ENCODE peak calls at places on chromosomes 11 and 22, in eight cellular contexts. Y is A549, D is stomach, H is suprapubic skin, N is tibial nerve, F is ovary, T is transverse colon, X is HepG2. O is an unnamed sample. For H3K4me1, the result is how much of the 10 kb centered on the place peaks cover.

GRCh38 chr11:130904380-130904779 is 11.9 kb downstream of the SNX19 start:
- DNase-seq in N (no peak), X (no peak), H (no peak), T (no peak), D (no peak), Y (no peak), F (no peak), O (no peak)

GRCh38 chr22:20003304-20003703 is 13.3 kb downstream of the ARVCF start:
- DNase-seq in H (no peak), D (no peak), X (no peak), Y (no peak), T (no peak), N (no peak), F (no peak), O (no peak)

GRCh38 chr11:133907216-133907615 is 49.6 kb downstream of the IGSF9B start:
- DNase-seq in F (no peak), X (no peak), Y (no peak), H (no peak), N (no peak), T (no peak), D (no peak), O (no peak)

GRCh38 chr11:57370251-57370650 is 10.7 kb downstream of the PRG3 start:
- DNase-seq in T (no peak), X (no peak), D (no peak), H (no peak), Y (no peak), N (no peak), F (no peak), O (no peak)

GRCh38 chr22:41873391-41873790 is 40.5 kb downstream of the SREBF2 start:
- DNase-seq in F (no peak), Y (no peak), T (no peak), X (no peak), D (no peak), H (no peak), N (no peak), O (no peak)

GRCh38 chr11:92967178-92967577 is 2.3 kb upstream of the MTNR1B start:
- DNase-seq in D (no peak), F (no peak), T (no peak), N (no peak), Y (no peak), H (no peak), X (no peak), O (no peak)

GRCh38 chr11:44316388-44317240 is 6.7 kb upstream of the ALX4 start:
- DNase-seq in F (no peak), N (no peak), Y (peak), T (no peak), H (no peak), X (no peak), D (no peak), O (no peak)

GRCh38 chr22:49571326-49571725 is 256.3 kb downstream of the BRD1 start:
- DNase-seq in Y (no peak), F (no peak), D (peak), N (no peak), X (no peak), H (no peak), T (no peak), O (no peak)

GRCh38 chr11:35071722-35072121 is 67.2 kb upstream of the CD44 start:
- DNase-seq in Y (no peak), N (no peak), F (no peak), D (no peak), H (no peak), X (no peak), T (no peak), O (no peak)

GRCh38 chr11:35621620-35622019 is 3.4 kb downstream of the FJX1 start:
- DNase-seq in F (no peak), Y (no peak), T (no peak), N (no peak), X (no peak), H (no peak), D (no peak), O (no peak)

GRCh38 chr11:96338910-96339703 is 3.9 kb downstream of the MAML2 start:
- DNase-seq in D (no peak), X (peak), F (peak), H (peak), N (no peak), T (peak), Y (no peak), O (no peak)

GRCh38 chr22:25853902-25854301 is 111.9 kb downstream of the MYO18B start:
- DNase-seq in F (no peak), T (no peak), D (no peak), N (no peak), H (no peak), X (peak), Y (peak), O (no peak)

GRCh38 chr11:1837171-1838076 is 1.4 kb upstream of the TNNI2 start:
- DNase-seq in Y (peak), T (peak), D (peak), N (no peak), F (peak), H (no peak), X (peak), O (no peak)

GRCh38 chr22:45083659-45084305 is 74.0 kb upstream of the PHF21B start:
- DNase-seq in X (no peak), Y (peak), T (no peak), F (no peak), H (no peak), D (no peak), N (no peak), O (no peak)

GRCh38 chr11:43521471-43521870 is 159.1 kb upstream of the HSD17B12 start:
- DNase-seq in Y (no peak), N (no peak), F (no peak), D (no peak), T (no peak), X (no peak), H (no peak), O (no peak)

GRCh38 chr11:69508974-69509373 is 27.5 kb downstream of the LINC01488 start:
- DNase-seq in D (no peak), T (no peak), X (no peak), N (no peak), F (no peak), H (peak), Y (no peak), O (no peak)

GRCh38 chr11:80103149-80103859 is 662.5 kb upstream of the TENM4 start:
- DNase-seq in F (no peak), T (no peak), N (no peak), D (no peak), X (peak), Y (peak), H (no peak), O (no peak)

GRCh38 chr11:36738292-36738861 is 140.3 kb upstream of the RAG2 start:
- DNase-seq in N (no peak), Y (no peak), D (no peak), T (no peak), X (no peak), H (no peak), F (no peak), O (no peak)

GRCh38 chr11:130882138-130882551 is 34.1 kb downstream of the SNX19 start:
- DNase-seq in F (no peak), D (no peak), T (no peak), X (no peak), N (no peak), Y (no peak), H (no peak), O (no peak)

GRCh38 chr22:31150615-31151014 is 9.4 kb upstream of the RNF185 start:
- DNase-seq in X (peak), F (no peak), D (no peak), H (no peak), Y (no peak), N (no peak), T (no peak), O (no peak)

GRCh38 chr11:6602096-6602940 is 1.1 kb downstream of the RRP8 start:
- DNase-seq in F (no peak), D (no peak), N (no peak), T (no peak), H (no peak), X (no peak), Y (no peak), O (peak)

GRCh38 chr11:134339756-134340155 is 8.0 kb downstream of the GLB1L2 start:
- DNase-seq in T (peak), F (no peak), X (no peak), D (no peak), N (no peak), Y (no peak), H (no peak), O (no peak)

GRCh38 chr11:118752654-118753053 is 38.3 kb downstream of the DDX6 start:
- DNase-seq in H (no peak), T (no peak), N (no peak), F (no peak), D (no peak), Y (no peak), X (no peak), O (no peak)

GRCh38 chr11:17588721-17589120 is 41.7 kb downstream of the OTOG start:
- DNase-seq in X (no peak), T (no peak), Y (no peak), N (no peak), D (no peak), H (no peak), F (no peak), O (no peak)

GRCh38 chr11:55773138-55773537 is at the start of gene OR5D13:
- DNase-seq in Y (no peak), N (no peak), T (no peak), X (no peak), F (no peak), D (no peak), H (no peak), O (no peak)

GRCh38 chr11:44539971-44540370 is 25.5 kb upstream of the CD82 start:
- DNase-seq in Y (no peak), F (no peak), X (no peak), D (no peak), N (no peak), H (no peak), T (no peak), O (no peak)

GRCh38 chr11:65899356-65900124 is 648 bp downstream of the FOSL1 start:
- DNase-seq in N (no peak), D (peak), H (peak), F (no peak), Y (peak), X (peak), T (peak), O (no peak)

DNA sequence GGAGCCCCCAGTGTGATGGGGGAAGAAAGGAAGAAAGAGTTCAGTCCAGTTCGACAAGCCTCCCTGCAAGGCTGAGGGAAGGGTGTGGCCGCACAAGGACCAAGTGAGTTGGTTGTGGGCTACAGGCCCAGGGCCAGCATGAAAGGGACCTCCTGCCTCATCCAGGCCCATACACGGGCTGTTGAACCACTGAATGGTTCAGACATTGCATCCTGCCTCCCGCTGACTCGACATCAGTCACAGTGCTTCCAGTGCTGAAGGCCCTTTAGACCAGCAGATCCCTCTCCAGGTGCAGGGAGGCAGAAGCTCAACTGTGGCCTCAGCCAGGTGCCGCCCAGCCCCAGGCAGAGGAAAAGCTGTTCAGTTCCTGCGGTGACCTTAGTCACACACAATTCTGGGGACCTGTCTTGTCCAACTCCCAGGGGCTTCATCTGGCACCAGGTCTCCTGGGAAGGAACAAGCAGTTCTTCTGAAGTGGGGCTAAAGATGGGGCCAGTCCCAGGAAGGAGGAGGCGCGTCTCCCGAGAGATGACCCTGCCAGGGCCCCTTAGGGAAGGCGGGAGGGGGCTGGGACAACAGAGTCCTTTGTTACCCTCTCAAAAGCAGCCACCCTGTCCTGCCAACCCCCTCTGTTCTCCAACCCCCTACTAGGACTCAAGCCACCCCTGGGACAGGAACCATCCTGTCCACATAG is 6.6 kb downstream of the ARRB1 start:
- DNase-seq in Y (no peak), T (no peak), X (no peak), H (no peak), F (no peak), D (no peak), N (no peak), O (no peak)
- H3K4me1 ChIP-seq in Y (half or more), T (half or more), X (half or more), H (half or more), F (under half), D (half or more), N (half or more), O (half or more)

DNA sequence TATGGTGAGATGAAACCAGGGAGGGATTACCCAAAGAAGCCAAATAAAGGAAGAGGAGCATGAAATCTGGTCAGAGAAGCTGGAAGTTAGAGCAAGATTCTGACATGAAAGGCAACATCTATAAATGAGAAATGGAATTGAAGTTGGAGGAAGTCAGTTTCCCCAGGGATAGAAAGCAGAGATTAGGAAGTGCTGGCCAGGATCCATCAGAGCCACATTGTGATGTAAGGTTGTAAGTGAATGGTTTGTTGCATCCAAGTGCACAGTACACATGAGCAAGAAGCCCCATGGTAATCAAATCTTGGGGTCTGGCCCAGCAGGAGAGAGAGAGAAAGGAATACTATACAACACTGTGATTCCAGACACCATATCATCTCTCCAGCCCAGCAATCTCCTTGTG is 6.6 kb upstream of the NLRP10 start:
- DNase-seq in F (no peak), N (no peak), X (no peak), Y (no peak), T (no peak), H (no peak), D (no peak), O (no peak)
- TF ChIP-seq EP300 in F (no peak), N (no peak), X (no peak), Y (no peak), T (no peak), H (no peak), D (no peak), O (no peak)

GRCh38 chr11:123168955-123169484 is 26.0 kb downstream of the CLMP start:
- DNase-seq in N (no peak), D (no peak), T (no peak), F (no peak), H (no peak), X (no peak), Y (no peak), O (no peak)
- H3K4me3 ChIP-seq in N (no peak), D (no peak), T (no peak), F (no peak), H (no peak), X (no peak), Y (no peak), O (no peak)

GRCh38 chr11:14323118-14323676 is 35.8 kb downstream of the RRAS2 start:
- DNase-seq in X (no peak), D (no peak), T (no peak), F (no peak), H (no peak), N (no peak), Y (no peak), O (no peak)

GRCh38 chr11:14320020-14320419 is 39.0 kb downstream of the RRAS2 start:
- DNase-seq in D (no peak), T (peak), N (no peak), F (no peak), Y (no peak), H (no peak), X (no peak), O (no peak)

GRCh38 chr11:14318581-14318981 is 40.4 kb downstream of the RRAS2 start:
- DNase-seq in T (no peak), D (no peak), X (no peak), N (no peak), Y (no peak), F (no peak), H (no peak), O (no peak)

GRCh38 chr11:14327105-14327504 is 31.9 kb downstream of the RRAS2 start:
- DNase-seq in F (no peak), T (no peak), D (no peak), N (no peak), H (no peak), Y (no peak), X (no peak), O (no peak)

DNA sequence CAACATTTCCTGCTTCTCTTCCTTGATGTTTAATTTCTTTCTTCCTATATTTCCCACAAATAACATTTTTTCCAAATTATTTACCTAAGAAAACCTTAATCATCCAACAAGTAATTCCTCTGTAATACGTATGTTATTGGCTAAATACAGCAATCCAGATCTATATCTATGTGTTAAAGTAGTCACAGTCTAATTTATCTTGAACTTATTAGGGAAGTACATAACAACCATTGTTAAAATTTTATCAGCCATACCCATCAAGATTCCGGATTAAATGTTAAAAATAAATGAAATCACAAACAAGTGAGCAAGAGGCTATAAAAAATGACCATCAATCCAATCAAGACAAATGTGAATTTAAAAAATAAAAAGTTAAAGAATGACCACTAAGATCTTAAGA is 36.5 kb downstream of the RRAS2 start:
- DNase-seq in F (no peak), H (no peak), D (no peak), X (no peak), T (no peak), Y (no peak), N (no peak), O (no peak)
- H3K4me1 ChIP-seq in F (under half), H (under half), D (under half), X (under half), T (under half), Y (under half), N (under half), O (under half)

GRCh38 chr11:60077216-60077817 is 11.1 kb upstream of the MS4A2 start:
- DNase-seq in X (no peak), Y (no peak), F (no peak), H (no peak), N (no peak), T (no peak), D (no peak), O (no peak)

GRCh38 chr11:60078742-60079141 is 9.7 kb upstream of the MS4A2 start:
- DNase-seq in T (no peak), H (no peak), F (no peak), X (no peak), Y (no peak), N (no peak), D (no peak), O (no peak)

GRCh38 chr11:60080523-60080922 is 7.9 kb upstream of the MS4A2 start:
- DNase-seq in X (no peak), Y (no peak), N (no peak), F (no peak), D (no peak), T (no peak), H (no peak), O (no peak)

GRCh38 chr11:60078021-60078420 is 10.4 kb upstream of the MS4A2 start:
- DNase-seq in T (no peak), N (no peak), F (no peak), D (no peak), Y (no peak), H (no peak), X (no peak), O (no peak)
- TF ChIP-seq EP300 in T (no peak), N (no peak), F (no peak), D (no peak), Y (no peak), H (no peak), X (no peak), O (no peak)

GRCh38 chr11:63761173-63761572 is 7.4 kb downstream of the ZFTA start:
- DNase-seq in H (no peak), T (no peak), N (no peak), Y (no peak), F (no peak), X (no peak), D (no peak), O (no peak)
- H3K4me3 ChIP-seq in H (no peak), T (no peak), N (no peak), Y (no peak), F (no peak), X (no peak), D (no peak), O (no peak)

GRCh38 chr11:13118194-13118593 is 109.1 kb downstream of the RASSF10 start:
- DNase-seq in D (no peak), Y (peak), X (peak), T (no peak), H (no peak), F (no peak), N (no peak), O (peak)
- H3K4me1 ChIP-seq in D (under half), Y (half or more), X (under half), T (under half), H (under half), F (under half), N (under half), O (under half)

GRCh38 chr11:121467965-121468364 is 15.2 kb upstream of the SORL1-AS1 start:
- DNase-seq in N (no peak), H (no peak), F (no peak), X (no peak), D (no peak), T (no peak), Y (no peak), O (no peak)
- TF ChIP-seq EP300 in N (no peak), H (no peak), F (no peak), X (no peak), D (no peak), T (no peak), Y (no peak), O (no peak)

GRCh38 chr11:21675049-21675616 is 517.8 kb upstream of the ANO5 start:
- DNase-seq in Y (no peak), X (no peak), H (no peak), F (no peak), T (no peak), N (no peak), D (no peak), O (no peak)
- H3K4me3 ChIP-seq in Y (peak), X (no peak), H (no peak), F (no peak), T (no peak), N (no peak), D (no peak), O (no peak)

GRCh38 chr11:45917286-45917622 is 423 bp downstream of the PEX16 start:
- DNase-seq in N (no peak), H (no peak), F (no peak), D (no peak), X (no peak), T (peak), Y (no peak), O (no peak)
- H3K4me1 ChIP-seq in N (under half), H (under half), F (under half), D (under half), X (under half), T (under half), Y (under half), O (under half)

O was measured in esophagus muscularis mucosa.